ENCODE peak calls at places on chromosomes 4 and X, in five cellular contexts. One of them, this sample, is unnamed.

GRCh38 chr4:156976147-156976546 is 4.5 kb upstream of the PDGFC start:
- DNase-seq in amniotic epithelial cell: peak; percentile 93
- DNase-seq in T-helper 2 cell: no peak
- DNase-seq in GM10248: no peak
- DNase-seq in small intestine: no peak
- DNase-seq in this sample: no peak

GRCh38 chrX:131792356-131792749 is 230.7 kb upstream of the STK26 start:
- DNase-seq in T-helper 2 cell: no peak
- DNase-seq in small intestine: no peak
- DNase-seq in amniotic epithelial cell: no peak
- DNase-seq in GM10248: peak; percentile 21
- DNase-seq in this sample: no peak

GRCh38 chr4:3145251-3145908 is 70.9 kb downstream of the HTT start:
- DNase-seq in T-helper 2 cell: no peak
- DNase-seq in small intestine: no peak
- DNase-seq in amniotic epithelial cell: no peak
- DNase-seq in GM10248: no peak
- DNase-seq in this sample: no peak

GRCh38 chrX:143994206-143994605 is 110.3 kb downstream of the UBE2NL start:
- DNase-seq in T-helper 2 cell: no peak
- DNase-seq in small intestine: no peak
- DNase-seq in GM10248: no peak
- DNase-seq in amniotic epithelial cell: peak; percentile 9
- DNase-seq in this sample: no peak

GRCh38 chrX:21813612-21814368 is 25.6 kb upstream of the MBTPS2 start:
- DNase-seq in small intestine: no peak
- DNase-seq in GM10248: no peak
- DNase-seq in amniotic epithelial cell: no peak
- DNase-seq in T-helper 2 cell: no peak
- DNase-seq in this sample: no peak

GRCh38 chr4:173919196-173919595 is 364.3 kb downstream of the FBXO8 start:
- DNase-seq in GM10248: no peak
- DNase-seq in T-helper 2 cell: no peak
- DNase-seq in amniotic epithelial cell: peak; percentile 35
- DNase-seq in small intestine: no peak
- DNase-seq in this sample: no peak

GRCh38 chrX:47623540-47624027 is 3.9 kb upstream of the SYN1 start:
- DNase-seq in amniotic epithelial cell: peak; percentile 81
- DNase-seq in GM10248: no peak
- DNase-seq in small intestine: peak; percentile 11
- DNase-seq in T-helper 2 cell: peak; percentile 17
- DNase-seq in this sample: peak; percentile 60

GRCh38 chr4:68119921-68120320 is 9.7 kb downstream of the TMPRSS11F start:
- DNase-seq in amniotic epithelial cell: no peak
- DNase-seq in small intestine: no peak
- DNase-seq in T-helper 2 cell: no peak
- DNase-seq in GM10248: no peak
- DNase-seq in this sample: no peak

GRCh38 chrX:119028733-119029110 is 44.1 kb upstream of the CT47C1 start:
- DNase-seq in GM10248: no peak
- DNase-seq in amniotic epithelial cell: no peak
- DNase-seq in T-helper 2 cell: no peak
- DNase-seq in small intestine: no peak
- DNase-seq in this sample: no peak

GRCh38 chrX:10534611-10535010 is 85.8 kb downstream of the MID1 start:
- DNase-seq in GM10248: no peak
- DNase-seq in T-helper 2 cell: no peak
- DNase-seq in amniotic epithelial cell: no peak
- DNase-seq in small intestine: no peak
- DNase-seq in this sample: no peak

GRCh38 chrX:39958850-39959249 is 138.9 kb downstream of the BCOR start:
- DNase-seq in amniotic epithelial cell: no peak
- DNase-seq in GM10248: no peak
- DNase-seq in small intestine: no peak
- DNase-seq in T-helper 2 cell: no peak
- DNase-seq in this sample: no peak

GRCh38 chrX:143437439-143437838 is 79.8 kb downstream of the SPANXN3 start:
- DNase-seq in T-helper 2 cell: no peak
- DNase-seq in small intestine: peak; percentile 4
- DNase-seq in amniotic epithelial cell: peak; percentile 42
- DNase-seq in GM10248: no peak
- DNase-seq in this sample: no peak

GRCh38 chrX:140504371-140505324 is at the start of gene SOX3:
- DNase-seq in small intestine: no peak
- DNase-seq in GM10248: no peak
- DNase-seq in amniotic epithelial cell: no peak
- DNase-seq in T-helper 2 cell: no peak
- DNase-seq in this sample: peak; percentile 10

GRCh38 chr4:48974979-48975640 is 11.0 kb upstream of the CWH43 start:
- DNase-seq in T-helper 2 cell: no peak
- DNase-seq in amniotic epithelial cell: no peak
- DNase-seq in small intestine: no peak
- DNase-seq in GM10248: no peak
- DNase-seq in this sample: no peak

GRCh38 chrX:418927-419729 is 32.4 kb upstream of the PPP2R3B start:
- DNase-seq in T-helper 2 cell: no peak
- DNase-seq in small intestine: no peak
- DNase-seq in GM10248: no peak
- DNase-seq in amniotic epithelial cell: no peak
- DNase-seq in this sample: no peak

GRCh38 chrX:141176586-141177451 is at the start of gene LDOC1:
- DNase-seq in GM10248: peak; percentile 13
- DNase-seq in amniotic epithelial cell: peak; percentile 58
- DNase-seq in small intestine: no peak
- DNase-seq in T-helper 2 cell: peak; percentile 54
- DNase-seq in this sample: peak; percentile 48

GRCh38 chrX:25721564-25721963 is 416.6 kb upstream of the MAGEB18 start:
- DNase-seq in T-helper 2 cell: no peak
- DNase-seq in amniotic epithelial cell: peak; percentile 9
- DNase-seq in small intestine: no peak
- DNase-seq in GM10248: peak; percentile 1
- DNase-seq in this sample: no peak

GRCh38 chr4:176123710-176124407 is 58.2 kb downstream of the WDR17 start:
- DNase-seq in T-helper 2 cell: no peak
- DNase-seq in GM10248: peak; percentile 49
- DNase-seq in small intestine: peak; percentile 18
- DNase-seq in amniotic epithelial cell: peak; percentile 17
- DNase-seq in this sample: peak; percentile 49

GRCh38 chr4:174120446-174121142 is 162.9 kb downstream of the FBXO8 start:
- DNase-seq in amniotic epithelial cell: peak; percentile 85
- DNase-seq in small intestine: peak; percentile 32
- DNase-seq in GM10248: peak; percentile 34
- DNase-seq in T-helper 2 cell: no peak
- DNase-seq in this sample: peak; percentile 42

GRCh38 chr4:158938462-158939044 is 164.3 kb upstream of the RAPGEF2 start:
- DNase-seq in T-helper 2 cell: no peak
- DNase-seq in GM10248: no peak
- DNase-seq in small intestine: no peak
- DNase-seq in amniotic epithelial cell: peak; percentile 57
- DNase-seq in this sample: no peak

GRCh38 chr4:186650401-186651180 is 73.1 kb downstream of the FAT1 start:
- DNase-seq in small intestine: no peak
- DNase-seq in amniotic epithelial cell: no peak
- DNase-seq in GM10248: no peak
- DNase-seq in T-helper 2 cell: no peak
- DNase-seq in this sample: no peak

GRCh38 chrX:97011540-97011939 is 127.8 kb downstream of the RPA4 start:
- DNase-seq in T-helper 2 cell: no peak
- DNase-seq in small intestine: no peak
- DNase-seq in amniotic epithelial cell: no peak
- DNase-seq in GM10248: no peak
- DNase-seq in this sample: no peak

GRCh38 chr4:35250771-35251170 is 993.5 kb downstream of the ARAP2 start:
- DNase-seq in T-helper 2 cell: no peak
- DNase-seq in amniotic epithelial cell: peak; percentile 20
- DNase-seq in GM10248: no peak
- DNase-seq in small intestine: no peak
- DNase-seq in this sample: no peak

GRCh38 chr4:16206301-16206700 is 20.0 kb downstream of the TAPT1 start:
- DNase-seq in T-helper 2 cell: no peak
- DNase-seq in GM10248: no peak
- DNase-seq in amniotic epithelial cell: no peak
- DNase-seq in small intestine: no peak
- DNase-seq in this sample: no peak

GRCh38 chrX:57595381-57595811 is 3.6 kb downstream of the ZXDB start:
- DNase-seq in small intestine: peak; percentile 1
- DNase-seq in T-helper 2 cell: no peak
- DNase-seq in GM10248: no peak
- DNase-seq in amniotic epithelial cell: peak; percentile 88
- DNase-seq in this sample: no peak

GRCh38 chrX:142898164-142898563 is 127.6 kb upstream of the SPANXN4 start:
- DNase-seq in T-helper 2 cell: no peak
- DNase-seq in small intestine: no peak
- DNase-seq in GM10248: no peak
- DNase-seq in amniotic epithelial cell: no peak
- DNase-seq in this sample: no peak

GRCh38 chr4:79917246-79917645 is 155.8 kb downstream of the ANTXR2 start:
- DNase-seq in small intestine: peak; percentile 31
- DNase-seq in amniotic epithelial cell: peak; percentile 55
- DNase-seq in GM10248: peak; percentile 20
- DNase-seq in T-helper 2 cell: peak; percentile 22
- DNase-seq in this sample: no peak

GRCh38 chrX:153992180-153992579 is 19.6 kb downstream of the TMEM187 start:
- DNase-seq in GM10248: no peak
- DNase-seq in T-helper 2 cell: no peak
- DNase-seq in amniotic epithelial cell: no peak
- DNase-seq in small intestine: no peak
- DNase-seq in this sample: no peak

GRCh38 chr4:151584101-151584500 is 175.1 kb downstream of the FHIP1A start:
- DNase-seq in amniotic epithelial cell: no peak
- DNase-seq in GM10248: no peak
- DNase-seq in T-helper 2 cell: no peak
- DNase-seq in small intestine: no peak
- DNase-seq in this sample: no peak

GRCh38 chr4:165464813-165465381 is 86.1 kb downstream of the CPE start:
- DNase-seq in GM10248: peak; percentile 59
- DNase-seq in amniotic epithelial cell: peak; percentile 35
- DNase-seq in T-helper 2 cell: no peak
- DNase-seq in small intestine: peak; percentile 42
- DNase-seq in this sample: peak; percentile 56